ENCODE peak calls at places on chromosomes 3 and 15, in four cellular contexts. One of them, this sample, is unnamed.
A peak's percentile ranks its signal among the peaks of the same experiment; 100 is the strongest.

GRCh38 chr15:30043211-30043655 is 39.5 kb upstream of the GOLGA8J start:
- DNase-seq in kidney glomerular epithelial cell: no peak
- DNase-seq in ureter: no peak
- DNase-seq in dorsolateral prefrontal cortex: no peak
- DNase-seq in this sample: no peak

GRCh38 chr15:89653578-89653977 is 1.7 kb downstream of the KIF7 start:
- DNase-seq in kidney glomerular epithelial cell: no peak
- DNase-seq in ureter: no peak
- DNase-seq in dorsolateral prefrontal cortex: no peak
- DNase-seq in this sample: no peak

GRCh38 chr15:67413770-67414429 is 107.0 kb upstream of the C15orf61 start:
- DNase-seq in kidney glomerular epithelial cell: peak; percentile 70
- DNase-seq in ureter: no peak
- DNase-seq in dorsolateral prefrontal cortex: no peak
- DNase-seq in this sample: peak; percentile 88

GRCh38 chr15:86915811-86916331 is 836.2 kb downstream of the AGBL1 start:
- DNase-seq in kidney glomerular epithelial cell: peak; percentile 56
- DNase-seq in ureter: no peak
- DNase-seq in dorsolateral prefrontal cortex: peak; percentile 44
- DNase-seq in this sample: peak; percentile 26

GRCh38 chr3:39644176-39644575 is 165.2 kb upstream of the MYRIP start:
- DNase-seq in kidney glomerular epithelial cell: no peak
- DNase-seq in ureter: no peak
- DNase-seq in dorsolateral prefrontal cortex: no peak
- DNase-seq in this sample: no peak

GRCh38 chr15:40128746-40129660 is 20.3 kb upstream of the BMF start:
- DNase-seq in kidney glomerular epithelial cell: no peak
- DNase-seq in ureter: no peak
- DNase-seq in dorsolateral prefrontal cortex: no peak
- DNase-seq in this sample: no peak

GRCh38 chr15:63083046-63083445 is 38.6 kb upstream of the LACTB start:
- DNase-seq in kidney glomerular epithelial cell: no peak
- DNase-seq in ureter: no peak
- DNase-seq in dorsolateral prefrontal cortex: no peak
- DNase-seq in this sample: no peak

GRCh38 chr3:134453631-134454030 is 32.2 kb downstream of the ANAPC13 start:
- DNase-seq in kidney glomerular epithelial cell: no peak
- DNase-seq in ureter: no peak
- DNase-seq in dorsolateral prefrontal cortex: no peak
- DNase-seq in this sample: no peak

GRCh38 chr3:12342151-12342550 is 53.3 kb downstream of the PPARG start:
- DNase-seq in kidney glomerular epithelial cell: no peak
- DNase-seq in ureter: no peak
- DNase-seq in dorsolateral prefrontal cortex: no peak
- DNase-seq in this sample: no peak

GRCh38 chr3:171251842-171252241 is 208.4 kb downstream of the TNIK start:
- DNase-seq in kidney glomerular epithelial cell: no peak
- DNase-seq in ureter: no peak
- DNase-seq in dorsolateral prefrontal cortex: no peak
- DNase-seq in this sample: no peak

GRCh38 chr3:183244981-183245476 is 8.0 kb upstream of the B3GNT5 start:
- DNase-seq in kidney glomerular epithelial cell: no peak
- DNase-seq in ureter: no peak
- DNase-seq in dorsolateral prefrontal cortex: no peak
- DNase-seq in this sample: no peak

GRCh38 chr3:105791919-105792786 is 76.7 kb downstream of the CBLB start:
- DNase-seq in kidney glomerular epithelial cell: peak; percentile 44
- DNase-seq in ureter: peak; percentile 55
- DNase-seq in dorsolateral prefrontal cortex: no peak
- DNase-seq in this sample: peak; percentile 30

GRCh38 chr15:77033417-77033728 is 37.5 kb downstream of the TSPAN3 start:
- DNase-seq in kidney glomerular epithelial cell: no peak
- DNase-seq in ureter: peak; percentile 22
- DNase-seq in dorsolateral prefrontal cortex: peak; percentile 8
- DNase-seq in this sample: no peak

GRCh38 chr15:76140069-76140454 is 80.3 kb downstream of the TMEM266 start:
- DNase-seq in kidney glomerular epithelial cell: no peak
- DNase-seq in ureter: no peak
- DNase-seq in dorsolateral prefrontal cortex: no peak
- DNase-seq in this sample: no peak

GRCh38 chr15:26631894-26632293 is 141.0 kb downstream of the GABRB3 start:
- DNase-seq in kidney glomerular epithelial cell: no peak
- DNase-seq in ureter: no peak
- DNase-seq in dorsolateral prefrontal cortex: no peak
- DNase-seq in this sample: no peak

GRCh38 chr3:128573707-128574162 is 76.9 kb downstream of the RPN1 start:
- DNase-seq in kidney glomerular epithelial cell: no peak
- DNase-seq in ureter: no peak
- DNase-seq in dorsolateral prefrontal cortex: no peak
- DNase-seq in this sample: no peak

GRCh38 chr3:45981321-45982038 is 14.1 kb downstream of the FYCO1 start:
- DNase-seq in kidney glomerular epithelial cell: peak; percentile 95
- DNase-seq in ureter: no peak
- DNase-seq in dorsolateral prefrontal cortex: no peak
- DNase-seq in this sample: no peak

GRCh38 chr15:99495430-99496301 is 70.1 kb upstream of the MEF2A start:
- DNase-seq in kidney glomerular epithelial cell: no peak
- DNase-seq in ureter: no peak
- DNase-seq in dorsolateral prefrontal cortex: no peak
- DNase-seq in this sample: no peak

GRCh38 chr15:34812369-34812768 is 17.0 kb upstream of the ACTC1 start:
- DNase-seq in kidney glomerular epithelial cell: no peak
- DNase-seq in ureter: no peak
- DNase-seq in dorsolateral prefrontal cortex: no peak
- DNase-seq in this sample: no peak

GRCh38 chr3:172550347-172550943 is 27.2 kb upstream of the TNFSF10 start:
- DNase-seq in kidney glomerular epithelial cell: peak; percentile 92
- DNase-seq in ureter: no peak
- DNase-seq in dorsolateral prefrontal cortex: peak; percentile 63
- DNase-seq in this sample: peak; percentile 40